ENCODE peak calls at places on chromosomes 13 and 19, in seven cellular contexts. X is mucosa of descending colon, V is heart left ventricle, J is tibial nerve, D is esophagus squamous epithelium, O is astrocyte of the spinal cord, P is cardiac fibroblast. G is an unnamed sample.

GRCh38 chr19:32392946-32393345 is 12.6 kb upstream of the DPY19L3 start:
- DNase-seq in P (no peak), D (no peak), O (no peak), V (no peak), J (no peak), X (no peak), G (no peak)

GRCh38 chr19:10112895-10113591 is 1.6 kb downstream of the P2RY11 start:
- DNase-seq in J (no peak), O (no peak), X (peak; percentile 76), P (peak; percentile 49), V (no peak), D (no peak), G (peak; percentile 47)

GRCh38 chr19:35202722-35203674 is 25.5 kb downstream of the FAM187B start:
- DNase-seq in O (no peak), X (no peak), V (no peak), P (no peak), J (no peak), D (no peak), G (no peak)

GRCh38 chr19:47381653-47382279 is 32.7 kb downstream of the DHX34 start:
- DNase-seq in X (peak; percentile 71), D (no peak), J (no peak), O (no peak), P (no peak), V (no peak), G (no peak)

GRCh38 chr13:20570540-20570939 is 3.6 kb downstream of the IFT88 start:
- DNase-seq in V (no peak), J (no peak), D (no peak), P (peak; percentile 79), O (no peak), X (no peak), G (no peak)

GRCh38 chr19:31348416-31349159 is 648 bp downstream of the TSHZ3 start:
- DNase-seq in X (no peak), J (peak; percentile 27), P (peak; percentile 30), V (peak; percentile 22), D (no peak), O (peak; percentile 51), G (no peak)

GRCh38 chr13:113527272-113527958 is 36.9 kb upstream of the DCUN1D2 start:
- DNase-seq in P (no peak), V (no peak), O (no peak), D (no peak), X (no peak), J (no peak), G (no peak)

GRCh38 chr13:19680751-19681150 is 47.3 kb downstream of the MPHOSPH8 start:
- DNase-seq in V (no peak), D (no peak), P (no peak), X (no peak), O (no peak), J (no peak), G (no peak)

GRCh38 chr13:37290691-37291090 is 185.2 kb upstream of the CSNK1A1L start:
- DNase-seq in X (no peak), P (no peak), J (no peak), D (no peak), O (no peak), V (no peak), G (no peak)

GRCh38 chr13:47008318-47008717 is 111.5 kb upstream of the HTR2A start:
- DNase-seq in V (no peak), O (no peak), J (no peak), P (no peak), X (no peak), D (no peak), G (no peak)

GRCh38 chr19:35446194-35446593 is 1.9 kb upstream of the FFAR2 start:
- DNase-seq in X (no peak), D (no peak), J (no peak), V (no peak), O (no peak), P (peak; percentile 80), G (no peak)

GRCh38 chr19:9958451-9958850 is 22.1 kb upstream of the OLFM2 start:
- DNase-seq in D (no peak), O (peak; percentile 79), P (peak; percentile 89), X (no peak), J (peak; percentile 24), V (no peak), G (no peak)

GRCh38 chr19:19133985-19134384 is 4.3 kb downstream of the TMEM161A start:
- DNase-seq in D (no peak), X (no peak), P (no peak), V (no peak), O (no peak), J (no peak), G (no peak)

GRCh38 chr13:98216711-98217110 is 39.6 kb upstream of the RNF113B start:
- DNase-seq in V (no peak), P (no peak), X (no peak), J (no peak), D (no peak), O (no peak), G (no peak)

GRCh38 chr19:16429066-16429758 is 42.6 kb downstream of the EPS15L1 start:
- DNase-seq in V (peak; percentile 75), J (no peak), D (no peak), O (no peak), P (no peak), X (no peak), G (no peak)

GRCh38 chr13:51584731-51585191 is 499 bp downstream of the WDFY2 start:
- DNase-seq in X (peak; percentile 80), D (peak; percentile 69), O (peak; percentile 65), J (peak; percentile 28), V (no peak), P (peak; percentile 58), G (peak; percentile 53)

GRCh38 chr13:52713894-52714293 is 25.7 kb downstream of the CNMD start:
- DNase-seq in P (peak; percentile 23), D (no peak), X (no peak), J (peak; percentile 54), O (no peak), V (peak; percentile 29), G (no peak)

GRCh38 chr19:58554494-58555368 is at the start of gene CHMP2A:
- DNase-seq in J (peak; percentile 97), X (peak; percentile 99), O (peak; percentile 98), P (peak; percentile 98), V (peak; percentile 98), D (no peak), G (peak; percentile 97)

GRCh38 chr19:1622007-1622406 is 16.7 kb upstream of the UQCR11 start:
- DNase-seq in J (no peak), D (no peak), O (no peak), V (no peak), P (no peak), X (no peak), G (no peak)

GRCh38 chr13:28493740-28494536 is 990 bp downstream of the FLT1 start:
- DNase-seq in P (no peak), X (no peak), O (no peak), V (no peak), J (no peak), D (no peak), G (no peak)

GRCh38 chr19:20165971-20166592 is 932 bp upstream of the ZNF486 start:
- DNase-seq in O (no peak), X (no peak), V (no peak), D (no peak), J (no peak), P (no peak), G (no peak)

GRCh38 chr13:95607363-95607762 is 37.1 kb downstream of the DZIP1 start:
- DNase-seq in D (no peak), P (peak; percentile 66), O (peak; percentile 68), X (no peak), J (no peak), V (no peak), G (no peak)

GRCh38 chr19:4589579-4590410 is 30.3 kb upstream of the SEMA6B start:
- DNase-seq in D (no peak), V (no peak), J (no peak), O (no peak), P (no peak), X (no peak), G (peak; percentile 47)
- TF ChIP-seq CTCF in D (peak; percentile 12), V (peak; percentile 17), J (no peak), O (peak; percentile 37), P (peak; percentile 46), X (no peak), G (peak; percentile 61)

DNA sequence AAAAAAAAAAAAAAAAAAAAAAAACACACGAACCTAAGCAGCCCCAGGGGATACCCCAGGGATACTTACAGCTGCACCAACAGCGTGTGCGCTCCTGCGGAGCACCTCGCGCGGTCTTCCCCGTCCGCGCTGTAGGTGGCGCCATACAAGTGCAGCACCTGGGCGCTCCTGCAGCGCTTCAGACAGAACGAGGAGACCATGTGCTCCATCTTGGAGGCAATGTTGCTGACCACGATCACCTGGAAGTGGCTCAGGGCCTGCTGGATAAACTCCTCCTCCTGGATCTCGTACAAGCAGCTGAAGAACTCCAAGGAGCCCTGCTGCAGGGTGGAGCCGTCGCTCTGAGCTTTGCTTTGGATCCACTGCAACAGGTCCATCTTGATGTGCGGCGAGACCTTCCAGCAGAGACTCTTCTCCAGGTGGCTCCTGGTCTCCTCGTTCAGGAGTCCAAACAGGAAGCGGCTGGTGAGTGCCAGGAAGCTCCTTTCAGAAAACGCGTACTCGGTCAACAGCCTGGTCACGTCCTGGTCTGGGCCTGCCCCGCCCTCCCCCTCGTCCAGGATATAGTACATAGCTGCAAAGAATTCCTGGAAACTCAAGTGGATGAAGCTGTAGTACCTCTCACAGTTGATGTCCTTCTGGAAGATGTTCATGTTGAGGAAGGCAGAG is 14.5 kb downstream of the NLRP12 start:
- DNase-seq in V (no peak), O (no peak), J (no peak), D (no peak), P (no peak), X (no peak), G (no peak)
- TF ChIP-seq CTCF in V (no peak), O (peak; percentile 42), J (no peak), D (no peak), P (peak; percentile 30), X (no peak), G (peak; percentile 38)

DNA sequence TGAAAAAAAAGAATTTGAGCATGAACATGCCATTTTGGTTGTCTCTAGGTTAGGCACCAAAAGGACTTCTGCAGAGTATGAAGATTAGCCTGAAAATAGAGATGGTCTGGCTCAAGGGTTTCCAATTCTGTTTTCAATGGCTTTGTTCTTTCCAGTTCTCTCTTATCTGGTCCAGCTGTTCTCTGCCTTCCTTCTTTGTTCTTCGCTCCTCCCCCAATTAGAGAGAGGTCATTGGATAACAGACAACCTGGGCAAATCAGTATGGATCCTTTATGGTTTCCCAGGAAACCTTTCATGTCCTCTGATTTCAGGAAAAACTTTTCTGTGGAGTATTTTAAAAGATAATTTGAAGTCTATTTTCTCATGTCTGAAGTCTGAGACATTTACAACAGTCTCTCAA is 623.4 kb downstream of the PCDH17 start:
- DNase-seq in P (no peak), O (no peak), D (no peak), V (no peak), J (no peak), X (no peak), G (no peak)
- TF ChIP-seq CTCF in P (no peak), O (no peak), D (no peak), V (no peak), J (no peak), X (no peak), G (no peak)

GRCh38 chr13:105979131-105979530 is 556.3 kb downstream of the EFNB2 start:
- DNase-seq in P (no peak), X (no peak), J (no peak), V (no peak), D (no peak), O (no peak), G (no peak)

GRCh38 chr13:105984236-105984635 is 551.2 kb downstream of the EFNB2 start:
- DNase-seq in O (no peak), J (no peak), V (no peak), P (no peak), X (no peak), D (no peak), G (no peak)

GRCh38 chr13:105979586-105979985 is 555.9 kb downstream of the EFNB2 start:
- DNase-seq in J (no peak), O (no peak), D (no peak), V (no peak), X (peak; percentile 55), P (peak; percentile 22), G (no peak)

GRCh38 chr13:105982219-105982618 is 553.2 kb downstream of the EFNB2 start:
- DNase-seq in O (no peak), X (no peak), D (no peak), V (no peak), P (no peak), J (no peak), G (no peak)
- TF ChIP-seq CTCF in O (no peak), X (no peak), D (no peak), V (no peak), P (no peak), J (no peak), G (no peak)